ENCODE peak calls at places on chromosome 1, in six cellular contexts. V is NCI-H1105, I is hippocampal formation, T is HS-5, G is GM20000, F is non-pigmented ciliary epithelial cell. Q is an unnamed sample.

GRCh38 chr1:89939693-89940438 is 55.0 kb upstream of the ZNF326 start:
- DNase-seq in V (no peak), I (no peak), T (no peak), G (no peak), F (no peak), Q (no peak)

GRCh38 chr1:155207578-155208405 is at the start of gene THBS3:
- DNase-seq in V (peak; percentile 64), I (peak; percentile 26), T (no peak), G (no peak), F (no peak), Q (peak; percentile 50)

GRCh38 chr1:6711174-6711573 is 9.6 kb upstream of the DNAJC11 start:
- DNase-seq in V (no peak), I (no peak), T (no peak), G (no peak), F (no peak), Q (no peak)

GRCh38 chr1:26921462-26922200 is at the start of gene NUDC:
- DNase-seq in V (peak; percentile 98), I (peak; percentile 97), T (peak; percentile 85), G (peak; percentile 97), F (peak; percentile 87), Q (peak; percentile 95)

GRCh38 chr1:235503333-235504121 is 725 bp downstream of the B3GALNT2 start:
- DNase-seq in V (no peak), I (peak; percentile 30), T (peak; percentile 35), G (peak; percentile 51), F (no peak), Q (no peak)

GRCh38 chr1:228295201-228295600 is 87.4 kb downstream of the OBSCN start:
- DNase-seq in V (no peak), I (no peak), T (no peak), G (no peak), F (no peak), Q (no peak)

GRCh38 chr1:100866041-100866900 is 28.4 kb downstream of the EXTL2 start:
- DNase-seq in V (peak; percentile 34), I (peak; percentile 47), T (no peak), G (peak; percentile 24), F (no peak), Q (peak; percentile 72)

GRCh38 chr1:73911849-73912248 is 286.1 kb downstream of the LRRIQ3 start:
- DNase-seq in V (no peak), I (no peak), T (no peak), G (no peak), F (no peak), Q (no peak)

GRCh38 chr1:51623025-51623424 is 6.1 kb downstream of the OSBPL9 start:
- DNase-seq in V (no peak), I (no peak), T (no peak), G (no peak), F (no peak), Q (no peak)

GRCh38 chr1:107525146-107525545 is 384.3 kb downstream of the NTNG1 start:
- DNase-seq in V (no peak), I (no peak), T (no peak), G (no peak), F (no peak), Q (no peak)

GRCh38 chr1:207959141-207959825 is 48.4 kb upstream of the CD34 start:
- DNase-seq in V (no peak), I (no peak), T (no peak), G (peak; percentile 49), F (no peak), Q (no peak)

GRCh38 chr1:144101397-144102050 is 129.7 kb upstream of the FAM72C start:
- DNase-seq in V (no peak), I (no peak), T (no peak), G (no peak), F (no peak), Q (no peak)

GRCh38 chr1:58883037-58883887 is 99.4 kb upstream of the JUN start:
- DNase-seq in V (no peak), I (peak; percentile 28), T (peak; percentile 98), G (no peak), F (peak; percentile 95), Q (peak; percentile 100)

GRCh38 chr1:230355594-230355993 is 70.5 kb downstream of the PGBD5 start:
- DNase-seq in V (no peak), I (no peak), T (no peak), G (no peak), F (no peak), Q (no peak)

GRCh38 chr1:27831568-27832410 is 1.2 kb downstream of the PPP1R8 start:
- DNase-seq in V (no peak), I (no peak), T (no peak), G (no peak), F (no peak), Q (no peak)

GRCh38 chr1:206035027-206035426 is 11.3 kb upstream of the CTSE start:
- DNase-seq in V (peak; percentile 29), I (no peak), T (no peak), G (no peak), F (no peak), Q (no peak)

GRCh38 chr1:192810253-192810880 is 1.5 kb downstream of the RGS2 start:
- DNase-seq in V (no peak), I (peak; percentile 39), T (no peak), G (peak; percentile 37), F (no peak), Q (peak; percentile 17)

GRCh38 chr1:226443439-226443838 is 35.5 kb upstream of the PARP1 start:
- DNase-seq in V (no peak), I (no peak), T (peak; percentile 85), G (no peak), F (peak; percentile 36), Q (peak; percentile 9)

GRCh38 chr1:156295391-156295947 is at the start of gene GLMP:
- DNase-seq in V (peak; percentile 43), I (peak; percentile 80), T (no peak), G (peak; percentile 81), F (no peak), Q (peak; percentile 62)

GRCh38 chr1:237352747-237353146 is 310.8 kb downstream of the RYR2 start:
- DNase-seq in V (no peak), I (no peak), T (no peak), G (no peak), F (no peak), Q (no peak)

GRCh38 chr1:32742956-32743355 is 40.4 kb upstream of the SYNC start:
- DNase-seq in V (no peak), I (no peak), T (no peak), G (peak; percentile 42), F (no peak), Q (no peak)

GRCh38 chr1:199778324-199778955 is 249.1 kb upstream of the NR5A2 start:
- DNase-seq in V (no peak), I (no peak), T (no peak), G (no peak), F (no peak), Q (no peak)

GRCh38 chr1:234214129-234214910 is 158.9 kb upstream of the COA6 start:
- DNase-seq in V (no peak), I (peak; percentile 30), T (no peak), G (peak; percentile 54), F (no peak), Q (no peak)

Q was measured in dermis microvascular lymphatic vessel endothelial cell.